ENCODE peak calls at places on chromosome 4, in six cellular contexts. U is stomach, S is brain microvascular endothelial cell, A is ovary, I is T-helper 1 cell, B is T-cell. C is an unnamed sample.

GRCh38 chr4:118557298-118557851 is 127.8 kb upstream of the METTL14 start:
- DNase-seq in U (no peak), S (peak; percentile 66), A (no peak), I (peak; percentile 21), B (no peak), C (no peak)

GRCh38 chr4:48175328-48175727 is 41.3 kb upstream of the TXK start:
- DNase-seq in U (no peak), S (no peak), A (no peak), I (no peak), B (no peak), C (no peak)

GRCh38 chr4:79178770-79179169 is 147.1 kb downstream of the NAA11 start:
- DNase-seq in U (no peak), S (no peak), A (peak; percentile 40), I (no peak), B (no peak), C (no peak)

GRCh38 chr4:1500966-1501753 is 94.9 kb upstream of the NKX1-1 start:
- DNase-seq in U (no peak), S (no peak), A (no peak), I (no peak), B (no peak), C (no peak)

GRCh38 chr4:102315532-102315931 is 29.8 kb downstream of the SLC39A8 start:
- DNase-seq in U (no peak), S (no peak), A (no peak), I (no peak), B (no peak), C (no peak)

GRCh38 chr4:624705-625590 is at the start of gene PDE6B:
- DNase-seq in U (no peak), S (no peak), A (no peak), I (no peak), B (no peak), C (no peak)

GRCh38 chr4:2745981-2746806 is 9.9 kb downstream of the TNIP2 start:
- DNase-seq in U (peak; percentile 44), S (peak; percentile 70), A (no peak), I (peak; percentile 95), B (peak; percentile 26), C (peak; percentile 68)

GRCh38 chr4:104420766-104421165 is 73.9 kb downstream of the CXXC4 start:
- DNase-seq in U (no peak), S (no peak), A (no peak), I (no peak), B (no peak), C (no peak)

GRCh38 chr4:37715889-37716402 is 29.8 kb upstream of the RELL1 start:
- DNase-seq in U (no peak), S (no peak), A (no peak), I (peak; percentile 85), B (no peak), C (no peak)

GRCh38 chr4:88382621-88383020 is 4.0 kb downstream of the HERC6 start:
- DNase-seq in U (no peak), S (no peak), A (no peak), I (peak; percentile 83), B (no peak), C (peak; percentile 31)

GRCh38 chr4:113636438-113636818 is 125.1 kb downstream of the CAMK2D start:
- DNase-seq in U (no peak), S (no peak), A (no peak), I (peak; percentile 46), B (no peak), C (no peak)

GRCh38 chr4:3307891-3308575 is 15.2 kb downstream of the RGS12 start:
- DNase-seq in U (no peak), S (no peak), A (peak; percentile 12), I (no peak), B (no peak), C (no peak)

GRCh38 chr4:38943355-38943754 is 75.7 kb downstream of the FAM114A1 start:
- DNase-seq in U (peak; percentile 57), S (no peak), A (peak; percentile 70), I (no peak), B (no peak), C (no peak)

GRCh38 chr4:128796934-128797333 is 12.6 kb upstream of the JADE1 start:
- DNase-seq in U (peak; percentile 36), S (no peak), A (no peak), I (no peak), B (no peak), C (no peak)

GRCh38 chr4:168269879-168270278 is 48.7 kb downstream of the DDX60 start:
- DNase-seq in U (no peak), S (no peak), A (no peak), I (no peak), B (no peak), C (no peak)